ENCODE peak calls at places on chromosomes 5 and 9, in five cellular contexts. One of them, this sample, is unnamed.

GRCh38 chr5:149605998-149606721 is 24.9 kb downstream of the ARHGEF37 start:
- DNase-seq in SK-N-SH: no peak
- DNase-seq in ovary: no peak
- DNase-seq in GM23338: no peak
- DNase-seq in tibial nerve: no peak
- DNase-seq in this sample: no peak

GRCh38 chr9:114616684-114617520 is 5.8 kb downstream of the TMEM268 start:
- DNase-seq in GM23338: no peak
- DNase-seq in ovary: peak; percentile 32
- DNase-seq in tibial nerve: peak; percentile 62
- DNase-seq in SK-N-SH: no peak
- DNase-seq in this sample: peak; percentile 63

GRCh38 chr9:127300886-127301447 is 36.4 kb downstream of the GARNL3 start:
- DNase-seq in tibial nerve: no peak
- DNase-seq in SK-N-SH: no peak
- DNase-seq in ovary: no peak
- DNase-seq in GM23338: no peak
- DNase-seq in this sample: no peak

GRCh38 chr9:129183495-129184308 is 5.6 kb upstream of the IER5L start:
- DNase-seq in GM23338: no peak
- DNase-seq in SK-N-SH: peak; percentile 46
- DNase-seq in ovary: no peak
- DNase-seq in tibial nerve: no peak
- DNase-seq in this sample: no peak

GRCh38 chr5:147874910-147875367 is 3.6 kb upstream of the SCGB3A2 start:
- DNase-seq in ovary: no peak
- DNase-seq in GM23338: peak; percentile 90
- DNase-seq in tibial nerve: no peak
- DNase-seq in SK-N-SH: no peak
- DNase-seq in this sample: no peak

GRCh38 chr5:39015743-39016586 is 58.2 kb downstream of the RICTOR start:
- DNase-seq in ovary: no peak
- DNase-seq in SK-N-SH: no peak
- DNase-seq in tibial nerve: no peak
- DNase-seq in GM23338: no peak
- DNase-seq in this sample: no peak

GRCh38 chr5:138932171-138932810 is 57.2 kb upstream of the LRRTM2 start:
- DNase-seq in SK-N-SH: no peak
- DNase-seq in GM23338: peak; percentile 78
- DNase-seq in ovary: no peak
- DNase-seq in tibial nerve: no peak
- DNase-seq in this sample: no peak

GRCh38 chr5:138708761-138709160 is 44.5 kb upstream of the CTNNA1 start:
- DNase-seq in ovary: no peak
- DNase-seq in GM23338: no peak
- DNase-seq in tibial nerve: no peak
- DNase-seq in SK-N-SH: no peak
- DNase-seq in this sample: no peak

GRCh38 chr5:34576849-34577248 is 79.3 kb upstream of the RAI14 start:
- DNase-seq in tibial nerve: no peak
- DNase-seq in ovary: no peak
- DNase-seq in SK-N-SH: no peak
- DNase-seq in GM23338: no peak
- DNase-seq in this sample: no peak

GRCh38 chr5:39253211-39253610 is 33.8 kb upstream of the FYB1 start:
- DNase-seq in tibial nerve: no peak
- DNase-seq in GM23338: no peak
- DNase-seq in SK-N-SH: no peak
- DNase-seq in ovary: no peak
- DNase-seq in this sample: no peak

DNA sequence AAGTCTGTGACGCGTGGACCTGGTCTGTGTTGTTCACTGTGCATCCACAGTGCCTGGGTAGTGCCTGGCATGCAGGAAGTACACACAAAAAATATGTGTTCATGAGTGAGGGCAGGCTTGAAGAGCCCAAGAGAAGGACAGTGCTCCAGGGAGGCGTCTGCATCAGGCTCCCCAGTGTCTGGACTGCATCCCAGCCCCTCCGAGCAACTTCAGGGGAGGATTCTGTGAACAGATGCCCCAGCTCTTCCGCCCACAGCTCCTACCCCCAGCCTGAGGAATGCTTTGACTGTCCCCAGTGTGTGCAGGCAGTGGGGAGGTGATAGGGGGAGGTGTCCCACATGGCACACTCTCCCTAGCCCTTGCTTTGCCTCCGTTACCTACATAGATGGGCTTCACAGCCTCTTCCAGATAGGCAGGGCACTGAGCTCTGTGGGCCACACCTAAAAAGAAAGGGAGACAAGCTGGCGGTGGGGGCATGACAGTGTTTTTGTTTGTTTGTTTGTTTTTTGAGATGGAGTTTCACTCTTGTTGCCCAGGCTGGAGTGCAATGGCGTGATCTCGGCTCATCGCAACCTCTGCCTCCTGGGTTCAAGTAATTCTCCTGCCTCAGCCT is 25.4 kb downstream of the IRF1 start:
- DNase-seq in tibial nerve: no peak
- DNase-seq in ovary: no peak
- DNase-seq in SK-N-SH: no peak
- DNase-seq in GM23338: no peak
- DNase-seq in this sample: no peak
- H3K4me1 ChIP-seq in tibial nerve: peaks cover 33% of the 10 kb centered on the region
- H3K4me1 ChIP-seq in ovary: peaks cover 25% of the 10 kb centered on the region
- H3K4me1 ChIP-seq in SK-N-SH: peaks cover 9% of the 10 kb centered on the region
- H3K4me1 ChIP-seq in GM23338: peaks cover 16% of the 10 kb centered on the region
- H3K4me1 ChIP-seq in this sample: peaks cover 99% of the 10 kb centered on the region

GRCh38 chr5:178420424-178420823 is 169.8 kb downstream of the COL23A1 start:
- DNase-seq in ovary: no peak
- DNase-seq in tibial nerve: no peak
- DNase-seq in SK-N-SH: peak; percentile 49
- DNase-seq in GM23338: peak; percentile 74
- DNase-seq in this sample: no peak
- H3K27ac ChIP-seq in ovary: no peak overlapping the region
- H3K27ac ChIP-seq in tibial nerve: no peak overlapping the region
- H3K27ac ChIP-seq in SK-N-SH: no peak overlapping the region
- H3K27ac ChIP-seq in GM23338: peak overlapping the region; percentile 79
- H3K27ac ChIP-seq in this sample: no peak overlapping the region

GRCh38 chr9:69755205-69755604 is 4.6 kb downstream of the PTAR1 start:
- DNase-seq in ovary: no peak
- DNase-seq in tibial nerve: no peak
- DNase-seq in GM23338: no peak
- DNase-seq in SK-N-SH: no peak
- DNase-seq in this sample: no peak
- H3K4me1 ChIP-seq in ovary: peaks cover 2% of the 10 kb centered on the region
- H3K4me1 ChIP-seq in tibial nerve: peaks cover 16% of the 10 kb centered on the region
- H3K4me1 ChIP-seq in GM23338: peaks cover 66% of the 10 kb centered on the region
- H3K4me1 ChIP-seq in SK-N-SH: peaks cover 14% of the 10 kb centered on the region
- H3K4me1 ChIP-seq in this sample: peaks cover 29% of the 10 kb centered on the region

GRCh38 chr9:573551-574410 is 267.7 kb upstream of the DMRT1 start:
- DNase-seq in GM23338: peak; percentile 77
- DNase-seq in SK-N-SH: no peak
- DNase-seq in ovary: no peak
- DNase-seq in tibial nerve: no peak
- DNase-seq in this sample: no peak
- H3K27ac ChIP-seq in GM23338: peak overlapping the region; percentile 85
- H3K27ac ChIP-seq in SK-N-SH: no peak overlapping the region
- H3K27ac ChIP-seq in ovary: no peak overlapping the region
- H3K27ac ChIP-seq in tibial nerve: no peak overlapping the region
- H3K27ac ChIP-seq in this sample: peak overlapping the region; percentile 84

DNA sequence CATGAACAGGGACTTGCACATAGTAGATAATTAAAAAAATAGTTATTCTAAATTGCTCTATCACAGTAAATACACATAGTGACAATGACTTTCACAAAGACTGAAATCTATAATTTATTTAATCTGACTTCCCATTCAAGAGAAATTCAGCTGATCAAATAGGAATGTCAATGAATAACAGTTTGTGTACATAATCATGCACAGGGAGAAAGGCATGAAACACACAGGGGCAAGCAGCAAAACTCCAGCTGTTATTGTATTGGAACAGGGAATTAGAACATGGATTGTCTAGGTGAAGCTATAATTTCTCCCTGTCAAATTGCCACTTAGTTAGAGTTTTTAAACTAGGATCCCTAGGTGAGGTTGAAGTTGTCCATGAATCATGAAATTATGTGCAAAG is 99.9 kb downstream of the HCN1 start:
- DNase-seq in GM23338: no peak
- DNase-seq in SK-N-SH: no peak
- DNase-seq in tibial nerve: no peak
- DNase-seq in ovary: no peak
- DNase-seq in this sample: no peak
- H3K4me1 ChIP-seq in GM23338: no peaks in the 10 kb centered on the region
- H3K4me1 ChIP-seq in SK-N-SH: no peaks in the 10 kb centered on the region
- H3K4me1 ChIP-seq in tibial nerve: no peaks in the 10 kb centered on the region
- H3K4me1 ChIP-seq in ovary: no peaks in the 10 kb centered on the region
- H3K4me1 ChIP-seq in this sample: no peaks in the 10 kb centered on the region

GRCh38 chr5:93573627-93573974 is 7.4 kb downstream of the NR2F1-AS1 start:
- DNase-seq in GM23338: peak; percentile 30
- DNase-seq in SK-N-SH: no peak
- DNase-seq in ovary: no peak
- DNase-seq in tibial nerve: no peak
- DNase-seq in this sample: no peak

GRCh38 chr5:93572101-93572772 is 8.8 kb downstream of the NR2F1-AS1 start:
- DNase-seq in ovary: peak; percentile 20
- DNase-seq in tibial nerve: no peak
- DNase-seq in SK-N-SH: no peak
- DNase-seq in GM23338: peak; percentile 58
- DNase-seq in this sample: no peak

GRCh38 chr5:93571111-93571977 is 9.7 kb downstream of the NR2F1-AS1 start:
- DNase-seq in GM23338: peak; percentile 68
- DNase-seq in SK-N-SH: no peak
- DNase-seq in tibial nerve: no peak
- DNase-seq in ovary: peak; percentile 7
- DNase-seq in this sample: peak; percentile 41

GRCh38 chr5:93574041-93574938 is 6.7 kb downstream of the NR2F1-AS1 start:
- DNase-seq in ovary: no peak
- DNase-seq in tibial nerve: no peak
- DNase-seq in GM23338: no peak
- DNase-seq in SK-N-SH: no peak
- DNase-seq in this sample: no peak

DNA sequence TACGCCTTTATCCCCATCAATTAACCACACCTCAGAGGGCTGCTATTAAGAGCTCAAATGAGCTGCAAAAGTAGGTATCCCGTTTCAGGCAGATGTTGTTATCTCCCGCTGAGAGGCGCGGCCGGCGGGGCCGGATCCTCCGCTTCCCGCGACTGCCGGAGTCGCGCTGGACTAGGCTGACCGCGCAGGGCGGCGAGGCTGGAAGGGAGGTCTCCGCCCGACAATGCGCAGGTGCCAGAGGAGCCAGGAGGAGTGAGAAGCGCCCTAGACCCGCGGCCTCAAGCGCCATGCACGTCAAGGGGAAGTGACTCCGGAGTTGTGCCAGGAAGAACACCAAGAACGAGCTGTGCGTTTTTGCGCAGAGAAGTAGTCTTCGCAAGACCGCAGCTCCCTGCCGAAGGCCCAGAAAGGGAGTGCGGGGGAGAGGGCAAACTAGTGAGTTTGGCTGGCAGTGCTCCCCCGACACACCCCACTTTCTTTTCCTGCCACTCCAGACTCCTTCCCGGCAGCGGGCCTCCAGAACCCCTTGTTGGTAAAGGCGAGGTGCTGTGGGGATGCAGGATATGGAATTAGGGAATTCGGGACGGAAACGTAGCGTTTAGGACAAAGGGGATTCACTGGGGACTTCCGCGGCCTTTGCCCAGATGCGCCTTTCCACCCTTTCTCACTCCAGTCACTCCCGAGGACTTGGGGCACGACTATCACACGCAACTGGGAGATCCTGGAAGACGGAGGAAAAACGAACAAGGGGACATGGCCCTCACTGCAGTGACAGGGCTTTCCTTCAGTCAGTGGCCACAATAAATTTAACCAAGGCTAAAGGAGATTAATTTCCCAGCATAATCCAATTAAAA is 8.0 kb downstream of the NR2F1-AS1 start:
- DNase-seq in SK-N-SH: no peak
- DNase-seq in tibial nerve: no peak
- DNase-seq in ovary: no peak
- DNase-seq in GM23338: peak; percentile 78
- DNase-seq in this sample: no peak
- H3K27ac ChIP-seq in SK-N-SH: no peak overlapping the region
- H3K27ac ChIP-seq in tibial nerve: peak overlapping the region; percentile 48
- H3K27ac ChIP-seq in ovary: no peak overlapping the region
- H3K27ac ChIP-seq in GM23338: no peak overlapping the region
- H3K27ac ChIP-seq in this sample: no peak overlapping the region

DNA sequence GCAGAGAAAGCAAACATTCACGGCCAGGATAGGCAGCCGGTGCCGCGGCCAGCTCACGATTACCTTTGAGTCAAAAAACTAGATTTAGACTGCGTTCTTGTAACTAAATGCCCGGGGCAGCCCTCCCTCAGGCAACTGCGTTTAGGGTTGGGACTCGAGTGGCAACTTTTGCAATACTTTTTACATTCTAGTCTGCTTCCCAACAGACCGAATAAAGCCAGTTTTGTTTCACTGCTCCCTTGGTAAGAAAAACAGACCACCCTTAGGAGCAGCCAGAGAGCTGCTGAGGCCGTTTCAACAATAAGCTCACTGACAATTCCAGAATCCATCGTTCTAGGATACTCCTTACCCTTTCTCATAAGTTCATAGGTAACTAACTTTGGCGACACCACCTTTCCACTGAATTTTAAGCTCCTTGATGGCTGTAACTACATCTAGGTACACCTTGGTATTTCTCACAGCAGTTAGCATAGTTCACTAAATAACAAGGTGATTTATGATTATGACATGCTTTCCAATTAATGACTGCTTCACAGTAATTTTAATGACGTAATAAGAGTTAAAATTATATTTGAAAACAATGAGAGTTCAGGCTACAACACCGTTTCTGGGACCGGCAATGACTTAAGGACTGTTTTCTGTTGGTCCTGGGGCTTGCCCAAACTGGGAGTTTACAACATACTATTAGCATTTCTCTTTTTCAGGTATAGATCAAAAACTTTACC is 888 bp upstream of the RAPGEF6 start:
- DNase-seq in tibial nerve: peak; percentile 9
- DNase-seq in SK-N-SH: peak; percentile 20
- DNase-seq in GM23338: peak; percentile 24
- DNase-seq in ovary: no peak
- DNase-seq in this sample: no peak
- H3K4me1 ChIP-seq in tibial nerve: peaks cover 15% of the 10 kb centered on the region
- H3K4me1 ChIP-seq in SK-N-SH: peaks cover 8% of the 10 kb centered on the region
- H3K4me1 ChIP-seq in GM23338: peaks cover 29% of the 10 kb centered on the region
- H3K4me1 ChIP-seq in ovary: peaks cover 2% of the 10 kb centered on the region
- H3K4me1 ChIP-seq in this sample: peaks cover 26% of the 10 kb centered on the region

DNA sequence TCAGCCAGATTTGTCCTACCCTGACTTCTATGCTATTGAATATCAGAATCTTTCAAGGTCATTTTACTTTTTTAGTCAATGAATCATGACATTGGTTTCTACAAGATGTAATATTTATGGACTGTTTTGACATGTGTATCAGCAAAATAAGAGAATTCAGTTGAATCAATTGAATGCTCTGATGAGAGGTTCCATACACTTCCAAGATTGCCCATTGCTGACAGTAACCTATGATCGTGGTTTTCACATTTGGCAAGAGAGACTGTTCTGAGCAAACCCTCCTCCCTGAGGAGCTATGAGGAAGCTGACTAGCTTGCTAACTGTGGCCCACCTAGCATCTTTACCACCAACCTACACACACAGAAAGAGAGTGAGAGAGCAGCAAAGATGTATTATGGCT is 56.7 kb upstream of the FST start:
- DNase-seq in SK-N-SH: no peak
- DNase-seq in tibial nerve: no peak
- DNase-seq in GM23338: no peak
- DNase-seq in ovary: no peak
- DNase-seq in this sample: no peak
- H3K27ac ChIP-seq in SK-N-SH: no peak overlapping the region
- H3K27ac ChIP-seq in tibial nerve: no peak overlapping the region
- H3K27ac ChIP-seq in GM23338: no peak overlapping the region
- H3K27ac ChIP-seq in ovary: no peak overlapping the region
- H3K27ac ChIP-seq in this sample: no peak overlapping the region